ENCODE peak calls at places on chromosomes 7 and 10, in eight cellular contexts. Q, M, I, D, Y, K, G and N are unnamed samples.

GRCh38 chr10:53006663-53007610 is 234.4 kb upstream of the MBL2 start:
- DNase-seq in Q (no peak), M (no peak), I (no peak), D (no peak), Y (no peak), K (no peak), G (no peak), N (no peak)

GRCh38 chr10:84534168-84534567 is 205.8 kb downstream of the CCSER2 start:
- DNase-seq in Q (no peak), M (no peak), I (no peak), D (no peak), Y (no peak), K (no peak), G (no peak), N (no peak)

GRCh38 chr10:16521311-16522016 is at the start of gene C1QL3:
- DNase-seq in Q (peak; percentile 36), M (peak; percentile 68), I (no peak), D (peak; percentile 9), Y (peak; percentile 49), K (no peak), G (no peak), N (no peak)

GRCh38 chr10:119602241-119603095 is 5.7 kb upstream of the TIAL1 start:
- DNase-seq in Q (peak; percentile 32), M (peak; percentile 42), I (no peak), D (peak; percentile 15), Y (peak; percentile 43), K (no peak), G (no peak), N (no peak)

GRCh38 chr10:3784510-3785250 is at the start of gene KLF6:
- DNase-seq in Q (peak; percentile 64), M (peak; percentile 55), I (no peak), D (peak; percentile 46), Y (no peak), K (peak; percentile 73), G (no peak), N (peak; percentile 86)

GRCh38 chr7:34620425-34620824 is 37.6 kb upstream of the NPSR1 start:
- DNase-seq in Q (no peak), M (no peak), I (no peak), D (no peak), Y (no peak), K (no peak), G (no peak), N (no peak)

GRCh38 chr10:128210215-128211063 is 84.2 kb upstream of the MKI67 start:
- DNase-seq in Q (peak; percentile 48), M (peak; percentile 87), I (peak; percentile 37), D (peak; percentile 29), Y (peak; percentile 85), K (peak; percentile 81), G (no peak), N (peak; percentile 66)

GRCh38 chr7:110573862-110574528 is 516.9 kb upstream of the LRRN3 start:
- DNase-seq in Q (no peak), M (no peak), I (no peak), D (peak; percentile 27), Y (no peak), K (no peak), G (peak; percentile 71), N (no peak)

GRCh38 chr7:106891545-106892410 is 26.7 kb downstream of the PIK3CG start:
- DNase-seq in Q (no peak), M (no peak), I (no peak), D (no peak), Y (no peak), K (no peak), G (no peak), N (no peak)

GRCh38 chr7:85041599-85042216 is 145.1 kb downstream of the SEMA3D start:
- DNase-seq in Q (peak; percentile 82), M (peak; percentile 19), I (peak; percentile 35), D (peak; percentile 63), Y (peak; percentile 17), K (peak; percentile 44), G (peak; percentile 47), N (peak; percentile 31)

GRCh38 chr7:46099091-46099490 is 178.0 kb upstream of the IGFBP3 start:
- DNase-seq in Q (no peak), M (no peak), I (no peak), D (no peak), Y (no peak), K (no peak), G (no peak), N (no peak)
- TF ChIP-seq CTCF in Q (no peak), M (no peak), I (no peak), D (no peak), Y (no peak), K (no peak), G (no peak), N (no peak)

DNA sequence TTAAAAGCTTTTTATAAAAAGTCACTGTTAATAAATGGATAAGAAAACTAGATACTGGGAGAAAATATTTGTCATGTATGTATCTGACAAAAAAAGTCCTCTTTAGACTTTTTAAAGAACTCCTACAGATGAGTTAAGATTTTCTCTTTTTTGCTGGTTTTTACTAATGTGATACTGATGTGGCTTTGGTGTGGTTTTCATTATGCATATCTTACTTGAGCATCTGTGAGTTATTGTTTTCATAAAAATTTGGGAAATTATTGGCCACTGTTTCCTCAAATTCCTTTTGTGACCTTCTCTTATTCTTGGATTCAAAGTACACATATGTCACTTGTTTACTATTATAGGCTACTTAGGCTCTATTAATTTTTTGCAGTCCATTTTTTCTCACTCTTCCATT is 88.9 kb downstream of the PPP1R9A start:
- DNase-seq in Q (no peak), M (no peak), I (no peak), D (no peak), Y (no peak), K (no peak), G (no peak), N (no peak)
- TF ChIP-seq CTCF in Q (no peak), M (no peak), I (no peak), D (no peak), Y (no peak), K (no peak), G (no peak), N (no peak)

GRCh38 chr10:107516349-107516748 is 351.8 kb upstream of the SORCS1 start:
- DNase-seq in Q (no peak), M (no peak), I (no peak), D (no peak), Y (no peak), K (no peak), G (no peak), N (no peak)

GRCh38 chr10:107517811-107518210 is 353.3 kb upstream of the SORCS1 start:
- DNase-seq in Q (no peak), M (no peak), I (no peak), D (no peak), Y (no peak), K (no peak), G (no peak), N (no peak)

DNA sequence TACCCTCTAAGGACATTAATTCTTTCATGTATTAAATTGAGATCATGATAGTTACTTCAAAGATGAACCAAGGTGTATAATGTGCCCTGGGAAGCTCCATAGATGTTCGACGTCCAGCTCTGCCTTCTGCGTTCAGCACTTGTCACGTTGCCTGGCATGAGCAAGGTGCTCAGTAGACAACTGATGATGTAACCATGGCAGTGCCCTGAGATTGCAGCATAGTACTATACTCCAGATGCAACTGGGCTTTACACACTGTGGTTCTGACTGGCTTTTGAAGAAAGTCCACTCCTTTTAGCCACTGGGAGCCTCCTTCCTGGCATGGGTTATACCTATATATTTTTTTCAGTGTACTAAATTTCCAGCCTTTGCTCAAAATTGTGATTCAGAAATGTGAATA is 355.8 kb upstream of the SORCS1 start:
- DNase-seq in Q (no peak), M (no peak), I (no peak), D (no peak), Y (no peak), K (no peak), G (no peak), N (no peak)
- TF ChIP-seq CTCF in Q (no peak), M (no peak), I (no peak), D (no peak), Y (no peak), K (no peak), G (no peak), N (no peak)

DNA sequence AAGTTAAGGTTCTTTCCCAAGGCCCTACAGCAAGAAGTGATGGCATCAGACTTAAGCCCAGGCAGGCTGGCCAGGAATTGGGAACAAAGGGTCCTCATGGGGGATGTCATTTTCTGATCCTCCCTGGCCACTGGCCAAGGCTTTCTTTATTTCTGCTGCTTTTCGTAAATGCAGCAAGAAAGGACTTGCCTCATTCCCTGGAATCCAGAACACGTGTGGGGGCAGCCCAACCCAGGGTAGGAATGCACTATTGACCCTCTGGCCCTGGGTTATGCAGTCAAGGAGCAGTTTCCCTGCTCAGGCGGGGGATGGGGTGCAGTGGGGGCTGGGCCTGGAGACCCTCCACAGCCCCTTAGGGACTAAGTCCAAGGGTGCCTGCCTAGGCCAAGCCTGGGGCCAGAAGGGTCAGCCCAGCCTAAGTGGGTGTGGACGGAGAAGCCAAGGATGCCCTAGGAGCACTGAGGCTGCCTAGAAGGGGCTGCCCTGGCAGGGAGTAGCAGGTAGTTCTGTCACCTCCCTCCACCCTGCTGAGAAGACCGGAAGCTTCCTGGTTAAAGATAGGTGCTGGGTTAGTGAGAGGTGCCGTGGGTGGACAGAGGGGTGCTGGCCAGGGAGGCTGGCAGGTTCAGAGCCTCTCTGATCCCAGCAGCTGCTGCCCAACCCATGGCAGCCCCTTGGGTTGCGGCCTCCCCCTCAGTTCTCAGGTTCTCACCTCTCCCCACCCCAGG is 179.2 kb downstream of the SH3PXD2A start:
- DNase-seq in Q (peak; percentile 90), M (no peak), I (peak; percentile 82), D (peak; percentile 91), Y (no peak), K (no peak), G (no peak), N (peak; percentile 85)
- TF ChIP-seq CTCF in Q (no peak), M (no peak), I (no peak), D (no peak), Y (no peak), K (no peak), G (no peak), N (no peak)

DNA sequence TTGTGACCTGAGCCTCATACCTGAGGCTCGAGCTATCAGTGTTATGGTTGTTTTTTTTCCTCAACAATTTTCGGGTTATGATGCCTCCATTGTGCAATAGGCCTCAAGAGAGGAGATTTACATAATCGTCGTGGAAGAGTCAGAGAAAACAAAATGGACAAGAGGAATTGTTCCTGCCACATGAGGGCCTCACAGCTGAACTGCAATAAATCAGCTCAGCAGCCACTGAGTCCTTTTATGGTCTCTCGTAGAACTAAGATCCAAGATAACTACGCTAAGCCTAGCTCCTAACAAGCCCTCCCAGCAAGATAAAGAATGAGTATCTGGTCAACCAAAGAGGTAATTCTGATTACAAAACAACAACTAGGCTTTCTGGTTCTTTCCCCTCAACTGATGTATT is 336.8 kb downstream of the WDR11 start:
- DNase-seq in Q (no peak), M (no peak), I (peak; percentile 19), D (no peak), Y (no peak), K (no peak), G (no peak), N (no peak)
- TF ChIP-seq CTCF in Q (no peak), M (no peak), I (no peak), D (no peak), Y (no peak), K (no peak), G (no peak), N (no peak)

GRCh38 chr7:18610331-18610948 is 114.9 kb downstream of the HDAC9 start:
- DNase-seq in Q (peak; percentile 43), M (peak; percentile 7), I (no peak), D (peak; percentile 15), Y (peak; percentile 10), K (no peak), G (peak; percentile 17), N (no peak)
- TF ChIP-seq CTCF in Q (peak; percentile 61), M (peak; percentile 27), I (peak; percentile 21), D (peak; percentile 61), Y (peak; percentile 61), K (peak; percentile 17), G (peak; percentile 64), N (peak; percentile 45)